ENCODE peak calls at places on chromosome 5, in four cellular contexts. E is HepG2, G is Panc1, U is HCT116. X is an unnamed sample.

GRCh38 chr5:169838688-169839087 is 141.6 kb downstream of the INSYN2B start:
- ATAC-seq in E (no peak), G (no peak), U (no peak), X (no peak)

GRCh38 chr5:15933481-15934207 is 245.9 kb downstream of the MARCHF11 start:
- ATAC-seq in E (no peak), G (no peak), U (no peak), X (no peak)

GRCh38 chr5:104977530-104977929 is 1414.9 kb upstream of the NUDT12 start:
- ATAC-seq in E (peak), G (no peak), U (no peak), X (no peak)

GRCh38 chr5:89513299-89514044 is 630.5 kb upstream of the MEF2C start:
- ATAC-seq in E (no peak), G (no peak), U (no peak), X (no peak)

GRCh38 chr5:142053434-142054253 is 40.8 kb upstream of the GNPDA1 start:
- ATAC-seq in E (no peak), G (peak), U (peak), X (peak)

GRCh38 chr5:151296974-151297373 is 6.6 kb downstream of the SLC36A3 start:
- ATAC-seq in E (no peak), G (no peak), U (no peak), X (no peak)

GRCh38 chr5:126543660-126544059 is 51.4 kb downstream of the ALDH7A1 start:
- ATAC-seq in E (peak), G (no peak), U (no peak), X (no peak)

GRCh38 chr5:65796917-65797316 is 74.9 kb downstream of the NLN start:
- ATAC-seq in E (no peak), G (no peak), U (no peak), X (no peak)

GRCh38 chr5:151107738-151108520 is 27.1 kb upstream of the TNIP1 start:
- ATAC-seq in E (no peak), G (peak), U (no peak), X (peak)

GRCh38 chr5:72301557-72301956 is 18.5 kb downstream of the MRPS27 start:
- ATAC-seq in E (no peak), G (no peak), U (no peak), X (no peak)

DNA sequence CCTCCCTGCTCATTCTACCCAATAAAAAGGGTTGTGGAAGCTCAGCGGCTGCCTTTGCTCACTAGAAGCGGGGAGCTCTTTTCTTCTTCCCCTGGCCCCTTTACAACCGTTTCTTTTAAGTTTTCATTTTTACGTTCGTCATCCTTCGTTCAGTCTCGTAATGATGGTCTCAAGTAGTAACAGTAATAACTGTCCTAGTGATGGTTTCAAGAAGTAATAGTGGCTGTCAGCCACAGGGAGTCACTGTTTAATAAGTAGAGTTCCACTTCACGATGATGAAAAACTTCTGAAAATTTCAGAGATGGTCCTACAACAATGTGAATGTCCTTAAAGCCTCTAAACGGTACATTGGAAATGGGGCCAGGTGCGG is 6.2 kb downstream of the UGT3A2 start:
- ATAC-seq in E (peak), G (peak), U (peak), X (no peak)
- H3K27ac ChIP-seq in E (no peak), G (no peak), U (no peak), X (no peak)

GRCh38 chr5:55933377-55934116 is 61.2 kb downstream of the IL6ST start:
- ATAC-seq in E (peak), G (peak), U (no peak), X (no peak)

GRCh38 chr5:55932700-55933099 is 62.1 kb downstream of the IL6ST start:
- ATAC-seq in E (no peak), G (no peak), U (no peak), X (no peak)

GRCh38 chr5:55934720-55935119 is 60.0 kb downstream of the IL6ST start:
- ATAC-seq in E (peak), G (no peak), U (no peak), X (no peak)

GRCh38 chr5:55935371-55935770 is 59.4 kb downstream of the IL6ST start:
- ATAC-seq in E (no peak), G (no peak), U (no peak), X (no peak)

DNA sequence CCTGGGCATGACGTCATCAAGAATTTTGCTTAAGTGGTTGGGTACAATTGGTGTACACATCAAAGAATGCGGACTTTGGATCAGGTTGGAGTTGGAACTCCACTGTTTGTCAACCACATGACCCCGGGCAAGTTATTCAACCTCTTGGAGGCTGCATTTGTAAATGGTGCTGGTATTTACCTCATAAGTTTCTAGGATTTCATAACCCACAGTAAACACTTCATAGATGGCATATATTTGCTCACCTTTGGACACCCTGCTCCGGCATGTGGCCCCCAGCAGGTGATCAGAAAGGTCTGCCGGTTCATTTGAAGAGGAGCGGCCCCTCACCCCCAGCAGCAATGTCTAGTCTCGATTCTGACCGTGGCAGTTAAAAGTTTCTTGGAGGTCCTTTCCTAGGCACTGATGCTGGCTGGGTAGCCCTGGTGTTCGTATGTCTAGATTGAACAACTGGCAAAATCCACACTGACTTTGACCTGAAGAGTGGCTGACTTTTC is 60.6 kb downstream of the IL6ST start:
- ATAC-seq in E (peak), G (no peak), U (no peak), X (no peak)
- TF ChIP-seq POLR2AphosphoS5 in E (no peak), G (no peak), U (no peak), X (no peak)

GRCh38 chr5:42315214-42315613 is 108.0 kb upstream of the GHR start:
- ATAC-seq in E (no peak), G (no peak), U (no peak), X (no peak)

GRCh38 chr5:42306287-42306686 is 117.0 kb upstream of the GHR start:
- ATAC-seq in E (no peak), G (no peak), U (no peak), X (no peak)

GRCh38 chr5:42309865-42310264 is 113.4 kb upstream of the GHR start:
- ATAC-seq in E (no peak), G (no peak), U (no peak), X (no peak)
- H3K27ac ChIP-seq in E (no peak), G (no peak), U (no peak), X (no peak)

GRCh38 chr5:54558362-54558761 is 40.8 kb downstream of the SNX18 start:
- ATAC-seq in E (no peak), G (no peak), U (no peak), X (no peak)
- TF ChIP-seq POLR2AphosphoS5 in E (no peak), G (no peak), U (no peak), X (no peak)

GRCh38 chr5:113071401-113071800 is 94.8 kb downstream of the DCP2 start:
- ATAC-seq in E (no peak), G (no peak), U (no peak), X (no peak)
- H3K27ac ChIP-seq in E (no peak), G (no peak), U (no peak), X (no peak)

X was measured in gastroesophageal sphincter.